ENCODE peak calls at places on chromosome 6, in seven cellular contexts. One of them, this sample, is unnamed.

GRCh38 chr6:116836943-116837342 is 8.1 kb upstream of the GPRC6A start:
- DNase-seq in stimulated activated naive CD8-positive, alpha-beta T cell treated with anti-CD3 and anti-CD28 coated beads, Interleukin-15, Interleukin-2, amounts not matched to agents 100 U/mL and 50 U/mL, for 24 hours: no peak
- DNase-seq in heart right ventricle: no peak
- DNase-seq in AG08395: no peak
- DNase-seq in NCI-H2029 treated with DMSO at 0.1 percent for 48 hours: no peak
- DNase-seq in C1 segment of cervical spinal cord: no peak
- DNase-seq in SW 1271: no peak
- DNase-seq in this sample: no peak

GRCh38 chr6:73969982-73970960 is 274.3 kb downstream of the CD109 start:
- DNase-seq in stimulated activated naive CD8-positive, alpha-beta T cell treated with anti-CD3 and anti-CD28 coated beads, Interleukin-15, Interleukin-2, amounts not matched to agents 100 U/mL and 50 U/mL, for 24 hours: no peak
- DNase-seq in heart right ventricle: no peak
- DNase-seq in AG08395: peak; percentile 56
- DNase-seq in NCI-H2029 treated with DMSO at 0.1 percent for 48 hours: peak; percentile 3
- DNase-seq in C1 segment of cervical spinal cord: no peak
- DNase-seq in SW 1271: peak; percentile 57
- DNase-seq in this sample: peak; percentile 64

GRCh38 chr6:124255296-124255695 is 451.6 kb downstream of the NKAIN2 start:
- DNase-seq in stimulated activated naive CD8-positive, alpha-beta T cell treated with anti-CD3 and anti-CD28 coated beads, Interleukin-15, Interleukin-2, amounts not matched to agents 100 U/mL and 50 U/mL, for 24 hours: no peak
- DNase-seq in heart right ventricle: no peak
- DNase-seq in AG08395: no peak
- DNase-seq in NCI-H2029 treated with DMSO at 0.1 percent for 48 hours: no peak
- DNase-seq in C1 segment of cervical spinal cord: no peak
- DNase-seq in SW 1271: no peak
- DNase-seq in this sample: no peak

GRCh38 chr6:3938715-3939376 is 89.7 kb downstream of the FAM50B start:
- DNase-seq in stimulated activated naive CD8-positive, alpha-beta T cell treated with anti-CD3 and anti-CD28 coated beads, Interleukin-15, Interleukin-2, amounts not matched to agents 100 U/mL and 50 U/mL, for 24 hours: no peak
- DNase-seq in heart right ventricle: no peak
- DNase-seq in AG08395: no peak
- DNase-seq in NCI-H2029 treated with DMSO at 0.1 percent for 48 hours: no peak
- DNase-seq in C1 segment of cervical spinal cord: no peak
- DNase-seq in SW 1271: no peak
- DNase-seq in this sample: no peak

GRCh38 chr6:41470341-41471063 is 75.7 kb upstream of the FOXP4 start:
- DNase-seq in stimulated activated naive CD8-positive, alpha-beta T cell treated with anti-CD3 and anti-CD28 coated beads, Interleukin-15, Interleukin-2, amounts not matched to agents 100 U/mL and 50 U/mL, for 24 hours: peak; percentile 39
- DNase-seq in heart right ventricle: peak; percentile 59
- DNase-seq in AG08395: peak; percentile 54
- DNase-seq in NCI-H2029 treated with DMSO at 0.1 percent for 48 hours: no peak
- DNase-seq in C1 segment of cervical spinal cord: no peak
- DNase-seq in SW 1271: no peak
- DNase-seq in this sample: peak; percentile 62

GRCh38 chr6:126202689-126203088 is 137.2 kb upstream of the CENPW start:
- DNase-seq in stimulated activated naive CD8-positive, alpha-beta T cell treated with anti-CD3 and anti-CD28 coated beads, Interleukin-15, Interleukin-2, amounts not matched to agents 100 U/mL and 50 U/mL, for 24 hours: no peak
- DNase-seq in heart right ventricle: no peak
- DNase-seq in AG08395: no peak
- DNase-seq in NCI-H2029 treated with DMSO at 0.1 percent for 48 hours: no peak
- DNase-seq in C1 segment of cervical spinal cord: no peak
- DNase-seq in SW 1271: no peak
- DNase-seq in this sample: no peak

GRCh38 chr6:167731731-167732422 is 94.8 kb upstream of the AFDN start:
- DNase-seq in stimulated activated naive CD8-positive, alpha-beta T cell treated with anti-CD3 and anti-CD28 coated beads, Interleukin-15, Interleukin-2, amounts not matched to agents 100 U/mL and 50 U/mL, for 24 hours: no peak
- DNase-seq in heart right ventricle: no peak
- DNase-seq in AG08395: no peak
- DNase-seq in NCI-H2029 treated with DMSO at 0.1 percent for 48 hours: no peak
- DNase-seq in C1 segment of cervical spinal cord: peak; percentile 18
- DNase-seq in SW 1271: no peak
- DNase-seq in this sample: no peak

GRCh38 chr6:145206247-145206907 is 528.9 kb downstream of the EPM2A start:
- DNase-seq in stimulated activated naive CD8-positive, alpha-beta T cell treated with anti-CD3 and anti-CD28 coated beads, Interleukin-15, Interleukin-2, amounts not matched to agents 100 U/mL and 50 U/mL, for 24 hours: no peak
- DNase-seq in heart right ventricle: no peak
- DNase-seq in AG08395: peak; percentile 69
- DNase-seq in NCI-H2029 treated with DMSO at 0.1 percent for 48 hours: no peak
- DNase-seq in C1 segment of cervical spinal cord: no peak
- DNase-seq in SW 1271: no peak
- DNase-seq in this sample: peak; percentile 67

GRCh38 chr6:46291880-46292279 is 121.1 kb upstream of the ENPP5 start:
- DNase-seq in stimulated activated naive CD8-positive, alpha-beta T cell treated with anti-CD3 and anti-CD28 coated beads, Interleukin-15, Interleukin-2, amounts not matched to agents 100 U/mL and 50 U/mL, for 24 hours: no peak
- DNase-seq in heart right ventricle: no peak
- DNase-seq in AG08395: no peak
- DNase-seq in NCI-H2029 treated with DMSO at 0.1 percent for 48 hours: no peak
- DNase-seq in C1 segment of cervical spinal cord: no peak
- DNase-seq in SW 1271: no peak
- DNase-seq in this sample: no peak